ENCODE peak calls at places on chromosome 5, in five cellular contexts. P is fibroblast of lung, F is GM23338, T is adipocyte, B is right lobe of liver. A is an unnamed sample. For H3K4me1, the result is how much of the 10 kb centered on the place peaks cover.

GRCh38 chr5:84433461-84433860 is 48.8 kb upstream of the EDIL3 start:
- DNase-seq in P (peak), F (no peak), T (peak), B (no peak), A (no peak)

GRCh38 chr5:100828071-100828689 is 74.9 kb downstream of the ST8SIA4 start:
- DNase-seq in P (peak), F (no peak), T (no peak), B (no peak), A (no peak)

GRCh38 chr5:178433273-178433775 is 156.9 kb downstream of the COL23A1 start:
- DNase-seq in P (no peak), F (no peak), T (no peak), B (no peak), A (no peak)

GRCh38 chr5:10736808-10737207 is 24.2 kb downstream of the DAP start:
- DNase-seq in P (no peak), F (no peak), T (no peak), B (no peak), A (no peak)

GRCh38 chr5:180439911-180440769 is 54.0 kb upstream of the CNOT6 start:
- DNase-seq in P (no peak), F (peak), T (no peak), B (no peak), A (no peak)

GRCh38 chr5:126597156-126597555 is 2.1 kb upstream of the ALDH7A1 start:
- DNase-seq in P (peak), F (no peak), T (peak), B (no peak), A (peak)

GRCh38 chr5:57862471-57863282 is 380.1 kb upstream of the ACTBL2 start:
- DNase-seq in P (peak), F (no peak), T (no peak), B (no peak), A (peak)

GRCh38 chr5:87010736-87011135 is 256.9 kb upstream of the RASA1 start:
- DNase-seq in P (no peak), F (no peak), T (no peak), B (no peak), A (no peak)

GRCh38 chr5:37839441-37840035 is 303 bp downstream of the GDNF start:
- DNase-seq in P (peak), F (peak), T (peak), B (no peak), A (peak)

GRCh38 chr5:78903936-78904335 is 81.2 kb downstream of the ARSB start:
- DNase-seq in P (peak), F (no peak), T (no peak), B (no peak), A (no peak)

GRCh38 chr5:73783823-73784222 is 157.8 kb downstream of the ARHGEF28 start:
- DNase-seq in P (peak), F (no peak), T (peak), B (no peak), A (peak)

GRCh38 chr5:159022178-159022556 is 77.5 kb downstream of the EBF1 start:
- DNase-seq in P (peak), F (no peak), T (no peak), B (no peak), A (no peak)

GRCh38 chr5:157540124-157540523 is 35.5 kb downstream of the ADAM19 start:
- DNase-seq in P (no peak), F (no peak), T (no peak), B (no peak), A (no peak)

GRCh38 chr5:542693-543311 is 18.6 kb upstream of the SLC9A3 start:
- DNase-seq in P (no peak), F (no peak), T (no peak), B (no peak), A (no peak)

GRCh38 chr5:65100846-65101678 is 332.3 kb downstream of the CWC27 start:
- DNase-seq in P (peak), F (peak), T (peak), B (peak), A (peak)

GRCh38 chr5:123429993-123430392 is 6.8 kb upstream of the CEP120 start:
- DNase-seq in P (peak), F (no peak), T (peak), B (no peak), A (peak)

GRCh38 chr5:10111575-10111974 is 138.1 kb downstream of the ATPSCKMT start:
- DNase-seq in P (peak), F (peak), T (peak), B (no peak), A (peak)

GRCh38 chr5:147321569-147321968 is 86.7 kb downstream of the STK32A start:
- DNase-seq in P (no peak), F (no peak), T (no peak), B (no peak), A (no peak)

GRCh38 chr5:10246761-10247160 is 2.9 kb downstream of the ATPSCKMT start:
- DNase-seq in P (no peak), F (no peak), T (no peak), B (no peak), A (peak)

GRCh38 chr5:41416336-41416735 is 94.1 kb downstream of the PLCXD3 start:
- DNase-seq in P (no peak), F (no peak), T (no peak), B (no peak), A (peak)

GRCh38 chr5:74140409-74140808 is 500.1 kb downstream of the ENC1 start:
- DNase-seq in P (peak), F (no peak), T (no peak), B (no peak), A (no peak)

GRCh38 chr5:560792-561166 is 36.5 kb upstream of the SLC9A3 start:
- DNase-seq in P (no peak), F (no peak), T (no peak), B (no peak), A (no peak)

GRCh38 chr5:67182406-67182805 is 14.2 kb downstream of the CD180 start:
- DNase-seq in P (peak), F (peak), T (peak), B (no peak), A (peak)

GRCh38 chr5:54643679-54644078 is 126.1 kb downstream of the SNX18 start:
- DNase-seq in P (peak), F (no peak), T (peak), B (no peak), A (peak)

GRCh38 chr5:42591026-42591425 is 165.6 kb upstream of the CCDC152 start:
- DNase-seq in P (peak), F (no peak), T (peak), B (no peak), A (no peak)

GRCh38 chr5:109485030-109485429 is 75.3 kb upstream of the PJA2 start:
- DNase-seq in P (peak), F (no peak), T (peak), B (peak), A (no peak)

GRCh38 chr5:15249152-15249551 is 250.8 kb upstream of the FBXL7 start:
- DNase-seq in P (peak), F (no peak), T (peak), B (no peak), A (peak)

GRCh38 chr5:143161893-143162520 is 241.5 kb downstream of the NR3C1 start:
- DNase-seq in P (no peak), F (no peak), T (peak), B (no peak), A (no peak)

GRCh38 chr5:125575561-125576504 is 829.4 kb upstream of the ZNF608 start:
- DNase-seq in P (peak), F (peak), T (no peak), B (no peak), A (no peak)

GRCh38 chr5:98128271-98128670 is 645.2 kb upstream of the RGMB start:
- DNase-seq in P (no peak), F (no peak), T (no peak), B (no peak), A (no peak)

GRCh38 chr5:67610191-67610912 is 413.8 kb upstream of the CD180 start:
- DNase-seq in P (no peak), F (no peak), T (no peak), B (no peak), A (no peak)

DNA sequence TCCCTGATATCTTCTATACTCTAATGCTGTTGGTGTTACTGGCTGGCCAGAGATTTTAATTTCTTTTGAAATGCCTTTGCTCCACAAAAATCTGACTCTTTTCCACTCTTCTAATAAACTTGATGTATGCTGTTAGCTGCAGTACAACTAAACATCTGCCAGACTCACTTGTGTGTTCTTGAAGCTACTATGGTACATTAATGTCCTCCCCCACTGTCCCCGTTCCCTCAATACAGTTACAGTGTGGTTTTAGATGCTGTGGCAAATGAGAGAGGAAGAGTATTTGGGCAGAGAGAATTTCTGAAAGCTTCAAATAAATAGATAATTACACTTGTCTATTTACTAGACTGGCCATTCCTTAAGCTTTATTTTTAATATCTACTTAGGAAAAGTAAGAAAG is 18.3 kb upstream of the ERAP1 start:
- DNase-seq in P (no peak), F (no peak), T (no peak), B (no peak), A (no peak)
- H3K4me1 ChIP-seq in P (under half), F (under half), T (under half), B (under half), A (under half)

DNA sequence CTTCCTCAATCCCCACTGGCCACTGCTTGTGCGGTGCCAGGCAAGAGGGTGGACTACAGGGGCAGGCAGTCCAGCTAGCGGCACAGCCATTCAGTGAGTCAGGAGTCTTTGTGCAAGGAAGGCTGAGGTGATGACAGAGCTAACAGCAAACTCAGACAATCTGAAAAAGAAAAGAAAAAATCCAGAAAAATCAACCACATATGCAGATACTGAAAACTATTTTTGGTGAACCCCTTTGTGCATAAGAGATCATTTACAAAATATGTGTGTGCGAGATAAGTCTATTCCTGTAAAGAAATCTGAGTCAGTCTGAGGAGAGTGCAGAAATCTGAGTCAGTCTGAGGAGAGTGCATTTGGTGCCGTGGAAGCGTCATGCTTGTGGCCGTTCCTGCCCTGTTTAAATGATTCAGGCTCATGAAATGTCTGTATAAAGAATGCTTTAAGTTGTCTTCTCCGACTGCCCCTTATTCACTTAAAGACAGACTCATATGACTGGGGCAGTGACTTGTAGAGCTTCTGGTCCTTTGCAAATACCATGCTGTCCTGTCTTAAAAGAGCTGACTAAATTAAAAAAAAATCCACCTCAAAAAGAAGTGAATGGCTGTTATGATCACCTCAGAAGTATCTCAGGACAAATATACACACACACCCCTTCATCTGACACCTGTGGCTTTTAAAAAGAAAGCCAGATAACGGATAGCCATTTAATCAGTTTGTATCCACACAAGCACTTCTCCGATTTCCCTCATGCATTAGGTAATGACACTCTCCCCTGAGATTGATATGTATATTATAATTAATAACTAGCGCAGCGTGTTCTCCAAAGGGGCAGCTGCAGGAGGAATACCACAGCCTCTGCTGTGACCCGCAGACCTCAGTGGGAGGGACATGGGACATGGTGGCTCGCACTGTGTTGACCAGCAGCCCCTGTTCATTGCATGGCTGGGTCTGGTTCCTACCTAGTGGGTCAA is 47.3 kb downstream of the TRIO start:
- DNase-seq in P (peak), F (no peak), T (peak), B (no peak), A (peak)
- H3K4me1 ChIP-seq in P (half or more), F (half or more), T (half or more), B (under half), A (half or more)

GRCh38 chr5:150182774-150183173 is 7.1 kb upstream of the SLC6A7 start:
- DNase-seq in P (no peak), F (no peak), T (no peak), B (no peak), A (no peak)
- H3K4me1 ChIP-seq in P (under half), F (under half), T (under half), B (under half), A (under half)

GRCh38 chr5:114393159-114393558 is 31.3 kb downstream of the KCNN2 start:
- DNase-seq in P (no peak), F (no peak), T (no peak), B (no peak), A (no peak)

GRCh38 chr5:114387433-114387832 is 25.6 kb downstream of the KCNN2 start:
- DNase-seq in P (no peak), F (peak), T (peak), B (no peak), A (no peak)

GRCh38 chr5:114390431-114390830 is 28.6 kb downstream of the KCNN2 start:
- DNase-seq in P (no peak), F (no peak), T (peak), B (no peak), A (no peak)

GRCh38 chr5:114391321-114391720 is 29.5 kb downstream of the KCNN2 start:
- DNase-seq in P (peak), F (no peak), T (peak), B (no peak), A (no peak)
- H3K4me1 ChIP-seq in P (under half), F (half or more), T (under half), B (half or more), A (under half)

A was measured in mammary epithelial cell.